ENCODE peak calls at places on chromosome 2, in five cellular contexts. V, B, H, J and Q are unnamed samples.

GRCh38 chr2:176546550-176546949 is 277.3 kb downstream of the MTX2 start:
- DNase-seq in H (no peak), B (no peak), V (no peak), J (no peak), Q (no peak)

GRCh38 chr2:159617651-159618050 is 1.3 kb upstream of the BAZ2B start:
- DNase-seq in B (peak), V (peak), J (no peak), H (peak), Q (no peak)

GRCh38 chr2:225756198-225756597 is 356.7 kb downstream of the NYAP2 start:
- DNase-seq in H (no peak), J (no peak), B (no peak), V (no peak), Q (no peak)

GRCh38 chr2:212536385-212537310 is 2.0 kb downstream of the ERBB4 start:
- DNase-seq in J (no peak), H (no peak), V (peak), B (no peak), Q (no peak)

GRCh38 chr2:118055512-118056164 is 32.6 kb upstream of the INSIG2 start:
- DNase-seq in J (no peak), B (no peak), V (no peak), H (no peak), Q (no peak)

GRCh38 chr2:105814291-105814940 is 69.7 kb downstream of the NCK2 start:
- DNase-seq in V (no peak), J (no peak), B (no peak), H (no peak), Q (no peak)

GRCh38 chr2:203490391-203490790 is 44.7 kb downstream of the RAPH1 start:
- DNase-seq in H (no peak), V (no peak), B (no peak), J (no peak), Q (no peak)

GRCh38 chr2:119064567-119064966 is 94.0 kb downstream of the C1QL2 start:
- DNase-seq in V (no peak), H (no peak), J (no peak), B (no peak), Q (no peak)

GRCh38 chr2:133171396-133172004 is 396.8 kb downstream of the NCKAP5 start:
- DNase-seq in V (peak), J (no peak), B (peak), H (peak), Q (no peak)

GRCh38 chr2:9610781-9611548 is 19.8 kb downstream of the YWHAQ start:
- DNase-seq in J (no peak), B (no peak), V (no peak), H (no peak), Q (no peak)

GRCh38 chr2:24892928-24893327 is 27.1 kb downstream of the ADCY3 start:
- DNase-seq in H (no peak), V (no peak), J (no peak), B (no peak), Q (no peak)